ENCODE peak calls at places on chromosomes 6 and 20, in nine cellular contexts. X is GM13977, L is mucosa of gallbladder, E is OCI-LY7, S is H9, K is HS-27A, B is endothelial cell, I is AG08396, N is T-helper 2 cell. J is an unnamed sample.

GRCh38 chr6:80742481-80742880 is 636.0 kb downstream of the BCKDHB start:
- DNase-seq in E (peak), N (peak), K (no peak), X (no peak), L (no peak), S (no peak), I (peak), B (peak), J (peak)

GRCh38 chr6:131317516-131317915 is 182.2 kb downstream of the AKAP7 start:
- DNase-seq in S (no peak), I (no peak), B (no peak), N (no peak), L (no peak), K (no peak), E (no peak), X (no peak), J (no peak)

GRCh38 chr6:106199998-106200397 is 113.9 kb downstream of the PRDM1 start:
- DNase-seq in K (peak), B (no peak), L (no peak), S (no peak), E (no peak), I (peak), X (no peak), N (no peak), J (no peak)

GRCh38 chr6:12545837-12546658 is 170.5 kb upstream of the PHACTR1 start:
- DNase-seq in B (no peak), L (peak), N (peak), X (no peak), K (peak), E (no peak), I (peak), S (no peak), J (peak)

GRCh38 chr20:38270869-38271608 is 10.5 kb upstream of the KIAA1755 start:
- DNase-seq in E (no peak), B (no peak), I (peak), L (peak), N (no peak), S (no peak), K (peak), X (no peak), J (no peak)

GRCh38 chr20:14928083-14928482 is 590.7 kb upstream of the FLRT3 start:
- DNase-seq in E (no peak), L (no peak), K (peak), X (no peak), B (no peak), I (no peak), N (no peak), S (no peak), J (no peak)

GRCh38 chr6:34234667-34235604 is 1.7 kb upstream of the HMGA1 start:
- DNase-seq in E (peak), X (peak), N (peak), S (peak), K (no peak), B (peak), I (peak), L (no peak), J (peak)

GRCh38 chr6:98832282-98833100 is 1.9 kb upstream of the POU3F2 start:
- DNase-seq in I (peak), N (no peak), S (no peak), X (peak), L (no peak), B (peak), E (no peak), K (no peak), J (peak)

GRCh38 chr20:58362117-58362516 is 26.9 kb upstream of the VAPB start:
- DNase-seq in E (no peak), N (no peak), X (no peak), K (no peak), B (no peak), I (no peak), S (no peak), L (no peak), J (no peak)

GRCh38 chr20:38143238-38143645 is 21.8 kb downstream of the TGM2 start:
- DNase-seq in I (no peak), N (no peak), E (no peak), B (no peak), L (peak), K (no peak), S (no peak), X (no peak), J (no peak)

GRCh38 chr6:38248500-38249234 is 391.1 kb downstream of the BTBD9 start:
- DNase-seq in K (no peak), S (no peak), X (no peak), B (no peak), E (no peak), N (no peak), I (no peak), L (no peak), J (no peak)

GRCh38 chr20:50379049-50379990 is 130.9 kb upstream of the PTPN1 start:
- DNase-seq in K (no peak), L (peak), N (no peak), B (no peak), X (no peak), I (peak), S (no peak), E (no peak), J (peak)

GRCh38 chr20:47334022-47334551 is 22.4 kb downstream of the ZMYND8 start:
- DNase-seq in B (no peak), E (no peak), S (no peak), K (peak), I (peak), L (peak), X (no peak), N (no peak), J (no peak)

GRCh38 chr6:107244742-107245470 is 129.6 kb upstream of the BEND3 start:
- DNase-seq in S (no peak), X (no peak), I (no peak), K (no peak), B (no peak), N (no peak), E (no peak), L (no peak), J (no peak)

GRCh38 chr20:49850463-49851233 is 38.0 kb downstream of the SLC9A8 start:
- DNase-seq in B (no peak), I (no peak), L (no peak), S (no peak), K (no peak), X (no peak), N (no peak), E (no peak), J (no peak)

GRCh38 chr6:111210074-111210729 is 122.9 kb downstream of the SLC16A10 start:
- DNase-seq in S (peak), L (peak), B (peak), I (peak), E (peak), K (peak), X (peak), N (peak), J (peak)

GRCh38 chr6:139708342-139709199 is 334.1 kb upstream of the CITED2 start:
- DNase-seq in I (peak), S (no peak), B (no peak), L (no peak), X (no peak), E (no peak), K (peak), N (no peak), J (peak)

GRCh38 chr20:54766483-54766882 is 291.1 kb downstream of the DOK5 start:
- DNase-seq in E (no peak), N (no peak), S (no peak), X (no peak), K (no peak), L (no peak), I (no peak), B (no peak), J (no peak)

GRCh38 chr6:12572884-12573824 is 143.4 kb upstream of the PHACTR1 start:
- DNase-seq in K (peak), X (no peak), N (no peak), B (no peak), E (no peak), S (peak), L (peak), I (peak), J (peak)

GRCh38 chr6:125165256-125165655 is 11.7 kb downstream of the TPD52L1 start:
- DNase-seq in K (no peak), B (no peak), N (no peak), I (peak), S (no peak), X (no peak), L (no peak), E (no peak), J (no peak)

GRCh38 chr20:61833807-61834610 is 231.7 kb downstream of the TAF4 start:
- DNase-seq in X (no peak), N (no peak), B (no peak), I (no peak), K (no peak), L (no peak), E (no peak), S (no peak), J (no peak)

GRCh38 chr6:30092852-30093543 is 17.4 kb upstream of the RNF39 start:
- DNase-seq in I (no peak), K (no peak), E (no peak), N (no peak), X (no peak), S (no peak), L (no peak), B (no peak), J (no peak)

GRCh38 chr6:25692472-25692871 is 40.5 kb downstream of the SCGN start:
- DNase-seq in X (no peak), L (no peak), E (no peak), B (no peak), N (no peak), K (no peak), S (no peak), I (no peak), J (no peak)

GRCh38 chr6:69729870-69730449 is 66.8 kb downstream of the LMBRD1 start:
- DNase-seq in N (no peak), B (no peak), L (no peak), E (peak), X (no peak), S (no peak), K (no peak), I (no peak), J (peak)

J was measured in cardiac muscle cell.